ENCODE peak calls at places on chromosomes 11 and 22, in eight cellular contexts. One of them, this sample, is unnamed.

GRCh38 chr11:130313383-130314183 is 1.1 kb downstream of the ZBTB44 start:
- DNase-seq in right cardiac atrium: no peak
- DNase-seq in psoas muscle: no peak
- DNase-seq in thyroid gland: no peak
- DNase-seq in uterus: no peak
- DNase-seq in heart right ventricle: no peak
- DNase-seq in mesendoderm: peak
- DNase-seq in brain microvascular endothelial cell: no peak
- DNase-seq in this sample: no peak

GRCh38 chr11:130772266-130773227 is 143.7 kb downstream of the SNX19 start:
- DNase-seq in right cardiac atrium: no peak
- DNase-seq in psoas muscle: peak
- DNase-seq in thyroid gland: no peak
- DNase-seq in uterus: no peak
- DNase-seq in heart right ventricle: no peak
- DNase-seq in mesendoderm: no peak
- DNase-seq in brain microvascular endothelial cell: peak
- DNase-seq in this sample: no peak

GRCh38 chr11:120137611-120138521 is at the start of gene TRIM29:
- DNase-seq in right cardiac atrium: no peak
- DNase-seq in psoas muscle: no peak
- DNase-seq in thyroid gland: peak
- DNase-seq in uterus: peak
- DNase-seq in heart right ventricle: peak
- DNase-seq in mesendoderm: peak
- DNase-seq in brain microvascular endothelial cell: no peak
- DNase-seq in this sample: no peak

GRCh38 chr11:75240381-75241035 is at the start of gene TPBGL:
- DNase-seq in right cardiac atrium: no peak
- DNase-seq in psoas muscle: no peak
- DNase-seq in thyroid gland: no peak
- DNase-seq in uterus: peak
- DNase-seq in heart right ventricle: no peak
- DNase-seq in mesendoderm: peak
- DNase-seq in brain microvascular endothelial cell: no peak
- DNase-seq in this sample: no peak

GRCh38 chr11:79437981-79438630 is 2.7 kb downstream of the TENM4 start:
- DNase-seq in right cardiac atrium: no peak
- DNase-seq in psoas muscle: no peak
- DNase-seq in thyroid gland: peak
- DNase-seq in uterus: no peak
- DNase-seq in heart right ventricle: no peak
- DNase-seq in mesendoderm: peak
- DNase-seq in brain microvascular endothelial cell: no peak
- DNase-seq in this sample: no peak

GRCh38 chr22:29733362-29734322 is 13.8 kb downstream of the CABP7 start:
- DNase-seq in right cardiac atrium: no peak
- DNase-seq in psoas muscle: peak
- DNase-seq in thyroid gland: peak
- DNase-seq in uterus: no peak
- DNase-seq in heart right ventricle: no peak
- DNase-seq in mesendoderm: no peak
- DNase-seq in brain microvascular endothelial cell: no peak
- DNase-seq in this sample: peak

GRCh38 chr11:79439893-79440450 is 858 bp downstream of the TENM4 start:
- DNase-seq in right cardiac atrium: no peak
- DNase-seq in psoas muscle: peak
- DNase-seq in thyroid gland: peak
- DNase-seq in uterus: peak
- DNase-seq in heart right ventricle: peak
- DNase-seq in mesendoderm: peak
- DNase-seq in brain microvascular endothelial cell: no peak
- DNase-seq in this sample: peak

GRCh38 chr11:29914203-29914930 is 102.5 kb downstream of the KCNA4 start:
- DNase-seq in right cardiac atrium: no peak
- DNase-seq in psoas muscle: no peak
- DNase-seq in thyroid gland: no peak
- DNase-seq in uterus: no peak
- DNase-seq in heart right ventricle: no peak
- DNase-seq in mesendoderm: no peak
- DNase-seq in brain microvascular endothelial cell: no peak
- DNase-seq in this sample: no peak

GRCh38 chr11:103601230-103601846 is 435.1 kb upstream of the DDI1 start:
- DNase-seq in right cardiac atrium: peak
- DNase-seq in psoas muscle: no peak
- DNase-seq in thyroid gland: peak
- DNase-seq in uterus: no peak
- DNase-seq in heart right ventricle: peak
- DNase-seq in mesendoderm: peak
- DNase-seq in brain microvascular endothelial cell: peak
- DNase-seq in this sample: no peak

GRCh38 chr22:18987765-18988164 is 51.7 kb upstream of the PRODH start:
- DNase-seq in right cardiac atrium: no peak
- DNase-seq in psoas muscle: no peak
- DNase-seq in thyroid gland: peak
- DNase-seq in uterus: no peak
- DNase-seq in heart right ventricle: no peak
- DNase-seq in mesendoderm: peak
- DNase-seq in brain microvascular endothelial cell: no peak
- DNase-seq in this sample: no peak

GRCh38 chr22:23529166-23530103 is 50.7 kb downstream of the IGLL1 start:
- DNase-seq in right cardiac atrium: no peak
- DNase-seq in psoas muscle: no peak
- DNase-seq in thyroid gland: peak
- DNase-seq in uterus: no peak
- DNase-seq in heart right ventricle: no peak
- DNase-seq in mesendoderm: no peak
- DNase-seq in brain microvascular endothelial cell: no peak
- DNase-seq in this sample: no peak

GRCh38 chr22:40764743-40765441 is 54.3 kb downstream of the SLC25A17 start:
- DNase-seq in right cardiac atrium: no peak
- DNase-seq in psoas muscle: no peak
- DNase-seq in thyroid gland: no peak
- DNase-seq in uterus: no peak
- DNase-seq in heart right ventricle: no peak
- DNase-seq in mesendoderm: no peak
- DNase-seq in brain microvascular endothelial cell: no peak
- DNase-seq in this sample: no peak

GRCh38 chr11:3109921-3110706 is 52.9 kb upstream of the CARS1 start:
- DNase-seq in right cardiac atrium: peak
- DNase-seq in psoas muscle: peak
- DNase-seq in thyroid gland: peak
- DNase-seq in uterus: peak
- DNase-seq in heart right ventricle: no peak
- DNase-seq in mesendoderm: peak
- DNase-seq in brain microvascular endothelial cell: no peak
- DNase-seq in this sample: no peak

GRCh38 chr11:575324-575995 is 810 bp upstream of the PHRF1 start:
- DNase-seq in right cardiac atrium: no peak
- DNase-seq in psoas muscle: no peak
- DNase-seq in thyroid gland: peak
- DNase-seq in uterus: no peak
- DNase-seq in heart right ventricle: no peak
- DNase-seq in mesendoderm: peak
- DNase-seq in brain microvascular endothelial cell: no peak
- DNase-seq in this sample: no peak

GRCh38 chr22:47249370-47249928 is 487.0 kb downstream of the TBC1D22A start:
- DNase-seq in right cardiac atrium: no peak
- DNase-seq in psoas muscle: no peak
- DNase-seq in thyroid gland: no peak
- DNase-seq in uterus: no peak
- DNase-seq in heart right ventricle: no peak
- DNase-seq in mesendoderm: no peak
- DNase-seq in brain microvascular endothelial cell: no peak
- DNase-seq in this sample: no peak

GRCh38 chr11:119751281-119752060 is 22.5 kb upstream of the NECTIN1 start:
- DNase-seq in right cardiac atrium: no peak
- DNase-seq in psoas muscle: no peak
- DNase-seq in thyroid gland: no peak
- DNase-seq in uterus: no peak
- DNase-seq in heart right ventricle: no peak
- DNase-seq in mesendoderm: no peak
- DNase-seq in brain microvascular endothelial cell: no peak
- DNase-seq in this sample: no peak

GRCh38 chr22:39467390-39467901 is 10.6 kb downstream of the MGAT3 start:
- DNase-seq in right cardiac atrium: no peak
- DNase-seq in psoas muscle: no peak
- DNase-seq in thyroid gland: no peak
- DNase-seq in uterus: no peak
- DNase-seq in heart right ventricle: no peak
- DNase-seq in mesendoderm: no peak
- DNase-seq in brain microvascular endothelial cell: no peak
- DNase-seq in this sample: no peak

GRCh38 chr11:17432041-17432440 is 43.6 kb upstream of the KCNJ11 start:
- DNase-seq in right cardiac atrium: no peak
- DNase-seq in psoas muscle: no peak
- DNase-seq in thyroid gland: no peak
- DNase-seq in uterus: no peak
- DNase-seq in heart right ventricle: no peak
- DNase-seq in mesendoderm: no peak
- DNase-seq in brain microvascular endothelial cell: no peak
- DNase-seq in this sample: no peak

GRCh38 chr11:36035454-36035853 is 91.6 kb downstream of the LDLRAD3 start:
- DNase-seq in right cardiac atrium: no peak
- DNase-seq in psoas muscle: no peak
- DNase-seq in thyroid gland: no peak
- DNase-seq in uterus: no peak
- DNase-seq in heart right ventricle: no peak
- DNase-seq in mesendoderm: no peak
- DNase-seq in brain microvascular endothelial cell: no peak
- DNase-seq in this sample: no peak

GRCh38 chr11:75826463-75827220 is 11.6 kb downstream of the UVRAG start:
- DNase-seq in right cardiac atrium: no peak
- DNase-seq in psoas muscle: no peak
- DNase-seq in thyroid gland: no peak
- DNase-seq in uterus: no peak
- DNase-seq in heart right ventricle: peak
- DNase-seq in mesendoderm: peak
- DNase-seq in brain microvascular endothelial cell: no peak
- DNase-seq in this sample: no peak

GRCh38 chr11:69353696-69354544 is 60.0 kb downstream of the MYEOV start:
- DNase-seq in right cardiac atrium: no peak
- DNase-seq in psoas muscle: no peak
- DNase-seq in thyroid gland: no peak
- DNase-seq in uterus: no peak
- DNase-seq in heart right ventricle: no peak
- DNase-seq in mesendoderm: no peak
- DNase-seq in brain microvascular endothelial cell: peak
- DNase-seq in this sample: no peak

GRCh38 chr11:94793822-94794221 is 25.7 kb downstream of the AMOTL1 start:
- DNase-seq in right cardiac atrium: no peak
- DNase-seq in psoas muscle: no peak
- DNase-seq in thyroid gland: no peak
- DNase-seq in uterus: no peak
- DNase-seq in heart right ventricle: no peak
- DNase-seq in mesendoderm: no peak
- DNase-seq in brain microvascular endothelial cell: peak
- DNase-seq in this sample: no peak

GRCh38 chr11:74492084-74492483 is 1.4 kb downstream of the LIPT2 start:
- DNase-seq in right cardiac atrium: no peak
- DNase-seq in psoas muscle: no peak
- DNase-seq in thyroid gland: no peak
- DNase-seq in uterus: no peak
- DNase-seq in heart right ventricle: no peak
- DNase-seq in mesendoderm: peak
- DNase-seq in brain microvascular endothelial cell: no peak
- DNase-seq in this sample: no peak

GRCh38 chr22:22786301-22787115 is 101.1 kb upstream of the IGLL5 start:
- DNase-seq in right cardiac atrium: no peak
- DNase-seq in psoas muscle: no peak
- DNase-seq in thyroid gland: no peak
- DNase-seq in uterus: no peak
- DNase-seq in heart right ventricle: no peak
- DNase-seq in mesendoderm: no peak
- DNase-seq in brain microvascular endothelial cell: no peak
- DNase-seq in this sample: no peak

GRCh38 chr22:45529966-45530575 is 27.4 kb downstream of the FBLN1 start:
- DNase-seq in right cardiac atrium: no peak
- DNase-seq in psoas muscle: no peak
- DNase-seq in thyroid gland: no peak
- DNase-seq in uterus: no peak
- DNase-seq in heart right ventricle: no peak
- DNase-seq in mesendoderm: no peak
- DNase-seq in brain microvascular endothelial cell: no peak
- DNase-seq in this sample: no peak

GRCh38 chr22:32631507-32632245 is 157.1 kb downstream of the FBXO7 start:
- DNase-seq in right cardiac atrium: no peak
- DNase-seq in psoas muscle: no peak
- DNase-seq in thyroid gland: no peak
- DNase-seq in uterus: no peak
- DNase-seq in heart right ventricle: no peak
- DNase-seq in mesendoderm: no peak
- DNase-seq in brain microvascular endothelial cell: no peak
- DNase-seq in this sample: no peak

GRCh38 chr11:113895367-113896155 is 9.0 kb upstream of the HTR3B start:
- DNase-seq in right cardiac atrium: no peak
- DNase-seq in psoas muscle: no peak
- DNase-seq in thyroid gland: peak
- DNase-seq in uterus: no peak
- DNase-seq in heart right ventricle: no peak
- DNase-seq in mesendoderm: peak
- DNase-seq in brain microvascular endothelial cell: no peak
- DNase-seq in this sample: no peak

GRCh38 chr22:31085928-31086327 is 4.8 kb downstream of the SMTN start:
- DNase-seq in right cardiac atrium: no peak
- DNase-seq in psoas muscle: no peak
- DNase-seq in thyroid gland: no peak
- DNase-seq in uterus: no peak
- DNase-seq in heart right ventricle: peak
- DNase-seq in mesendoderm: no peak
- DNase-seq in brain microvascular endothelial cell: no peak
- DNase-seq in this sample: no peak
- H3K27ac ChIP-seq in right cardiac atrium: peak
- H3K27ac ChIP-seq in psoas muscle: peak
- H3K27ac ChIP-seq in thyroid gland: no peak
- H3K27ac ChIP-seq in uterus: peak
- H3K27ac ChIP-seq in heart right ventricle: peak
- H3K27ac ChIP-seq in mesendoderm: no peak
- H3K27ac ChIP-seq in brain microvascular endothelial cell: no peak
- H3K27ac ChIP-seq in this sample: peak

GRCh38 chr22:25131198-25131887 is 68.3 kb upstream of the CRYBB3 start:
- DNase-seq in right cardiac atrium: no peak
- DNase-seq in psoas muscle: no peak
- DNase-seq in thyroid gland: no peak
- DNase-seq in uterus: no peak
- DNase-seq in heart right ventricle: no peak
- DNase-seq in mesendoderm: no peak
- DNase-seq in brain microvascular endothelial cell: no peak
- DNase-seq in this sample: no peak
- H3K27ac ChIP-seq in right cardiac atrium: peak
- H3K27ac ChIP-seq in psoas muscle: peak
- H3K27ac ChIP-seq in thyroid gland: no peak
- H3K27ac ChIP-seq in uterus: no peak
- H3K27ac ChIP-seq in heart right ventricle: peak
- H3K27ac ChIP-seq in mesendoderm: no peak
- H3K27ac ChIP-seq in brain microvascular endothelial cell: no peak
- H3K27ac ChIP-seq in this sample: peak

GRCh38 chr11:72483412-72484186 is 49.3 kb upstream of the CLPB start:
- DNase-seq in right cardiac atrium: no peak
- DNase-seq in psoas muscle: no peak
- DNase-seq in thyroid gland: peak
- DNase-seq in uterus: no peak
- DNase-seq in heart right ventricle: peak
- DNase-seq in mesendoderm: no peak
- DNase-seq in brain microvascular endothelial cell: peak
- DNase-seq in this sample: no peak
- H3K27ac ChIP-seq in right cardiac atrium: no peak
- H3K27ac ChIP-seq in psoas muscle: peak
- H3K27ac ChIP-seq in thyroid gland: no peak
- H3K27ac ChIP-seq in uterus: no peak
- H3K27ac ChIP-seq in heart right ventricle: peak
- H3K27ac ChIP-seq in mesendoderm: no peak
- H3K27ac ChIP-seq in brain microvascular endothelial cell: no peak
- H3K27ac ChIP-seq in this sample: peak

GRCh38 chr11:27083782-27084181 is 43.2 kb downstream of the BBOX1 start:
- DNase-seq in right cardiac atrium: no peak
- DNase-seq in psoas muscle: no peak
- DNase-seq in thyroid gland: no peak
- DNase-seq in uterus: no peak
- DNase-seq in heart right ventricle: no peak
- DNase-seq in mesendoderm: no peak
- DNase-seq in brain microvascular endothelial cell: no peak
- DNase-seq in this sample: no peak
- H3K27ac ChIP-seq in right cardiac atrium: no peak
- H3K27ac ChIP-seq in psoas muscle: no peak
- H3K27ac ChIP-seq in thyroid gland: no peak
- H3K27ac ChIP-seq in uterus: no peak
- H3K27ac ChIP-seq in heart right ventricle: no peak
- H3K27ac ChIP-seq in mesendoderm: no peak
- H3K27ac ChIP-seq in brain microvascular endothelial cell: no peak
- H3K27ac ChIP-seq in this sample: no peak

This sample was measured in left ventricle myocardium inferior.